ENCODE peak calls at places on chromosomes 5 and 9, in nine cellular contexts. K, U, O, G, Q, L, N, D and C are unnamed samples.
A peak's percentile ranks its signal among the peaks of the same experiment; 100 is the strongest.

GRCh38 chr5:124747770-124748686 is 1.6 kb upstream of the ZNF608 start:
- DNase-seq in K (no peak), U (peak; percentile 73), O (peak; percentile 21), G (no peak), Q (no peak), L (no peak), N (peak; percentile 43), D (no peak), C (no peak)

GRCh38 chr5:142245776-142246175 is 79.0 kb downstream of the SPRY4 start:
- DNase-seq in K (no peak), U (no peak), O (no peak), G (no peak), Q (no peak), L (no peak), N (no peak), D (no peak), C (no peak)

GRCh38 chr5:177431317-177432142 is 5.1 kb downstream of the GRK6 start:
- DNase-seq in K (no peak), U (no peak), O (no peak), G (peak; percentile 76), Q (no peak), L (no peak), N (no peak), D (no peak), C (no peak)

GRCh38 chr9:27108981-27109541 is at the start of gene TEK:
- DNase-seq in K (no peak), U (no peak), O (no peak), G (no peak), Q (no peak), L (no peak), N (no peak), D (no peak), C (no peak)

GRCh38 chr5:81234801-81235200 is 1.7 kb downstream of the CKMT2 start:
- DNase-seq in K (no peak), U (no peak), O (no peak), G (no peak), Q (no peak), L (no peak), N (no peak), D (no peak), C (no peak)

GRCh38 chr9:130565792-130566191 is 13.6 kb upstream of the FUBP3 start:
- DNase-seq in K (no peak), U (no peak), O (no peak), G (no peak), Q (no peak), L (no peak), N (no peak), D (no peak), C (no peak)

GRCh38 chr9:77978086-77978781 is 53.4 kb downstream of the GNAQ start:
- DNase-seq in K (no peak), U (no peak), O (no peak), G (no peak), Q (no peak), L (no peak), N (no peak), D (no peak), C (no peak)

GRCh38 chr9:6512085-6512657 is 99.2 kb downstream of the UHRF2 start:
- DNase-seq in K (no peak), U (no peak), O (no peak), G (no peak), Q (no peak), L (no peak), N (no peak), D (no peak), C (no peak)

GRCh38 chr9:85248514-85249312 is 493.0 kb downstream of the AGTPBP1 start:
- DNase-seq in K (no peak), U (no peak), O (no peak), G (no peak), Q (no peak), L (no peak), N (no peak), D (no peak), C (no peak)

GRCh38 chr5:143977891-143978448 is 166.0 kb downstream of the HMHB1 start:
- DNase-seq in K (no peak), U (no peak), O (no peak), G (no peak), Q (no peak), L (no peak), N (no peak), D (no peak), C (no peak)

GRCh38 chr9:135401218-135401617 is 78.4 kb upstream of the PPP1R26 start:
- DNase-seq in K (no peak), U (no peak), O (no peak), G (no peak), Q (no peak), L (no peak), N (no peak), D (no peak), C (no peak)

GRCh38 chr9:71677209-71677608 is 91.1 kb downstream of the CEMIP2 start:
- DNase-seq in K (no peak), U (no peak), O (no peak), G (no peak), Q (no peak), L (no peak), N (no peak), D (no peak), C (no peak)